ENCODE peak calls at places on chromosomes 3 and 15, in six cellular contexts. J, H, V, G, N and E are unnamed samples.

GRCh38 chr15:38225381-38225780 is 27.3 kb upstream of the SPRED1 start:
- DNase-seq in H (no peak), G (no peak), N (no peak), J (no peak), V (peak; percentile 30), E (no peak)

GRCh38 chr3:58210761-58211477 is at the start of gene DNASE1L3:
- DNase-seq in H (no peak), N (no peak), V (no peak), G (no peak), J (no peak), E (peak; percentile 34)

GRCh38 chr3:190265795-190266194 is 56.5 kb downstream of the CLDN1 start:
- DNase-seq in H (peak; percentile 23), N (no peak), J (no peak), V (no peak), G (no peak), E (peak; percentile 67)

GRCh38 chr3:172115059-172115458 is 75.7 kb downstream of the FNDC3B start:
- DNase-seq in J (no peak), G (no peak), V (no peak), N (no peak), H (no peak), E (no peak)

GRCh38 chr15:57611119-57611518 is 19.4 kb downstream of the MYZAP start:
- DNase-seq in V (no peak), J (no peak), N (no peak), G (no peak), H (no peak), E (no peak)

GRCh38 chr15:42084465-42085235 is 9.7 kb downstream of the PLA2G4D start:
- DNase-seq in J (peak; percentile 70), V (peak; percentile 86), G (peak; percentile 59), N (peak; percentile 74), H (peak; percentile 51), E (peak; percentile 46)

GRCh38 chr15:101204744-101205535 is 46.9 kb downstream of the CHSY1 start:
- DNase-seq in N (no peak), V (no peak), H (no peak), J (no peak), G (peak; percentile 36), E (peak; percentile 69)

GRCh38 chr3:75978686-75979085 is 193.3 kb upstream of the ZNF717 start:
- DNase-seq in H (no peak), G (no peak), N (no peak), J (no peak), V (no peak), E (no peak)

GRCh38 chr3:168616901-168617300 is 521.2 kb upstream of the GOLIM4 start:
- DNase-seq in G (no peak), H (no peak), J (no peak), N (no peak), V (no peak), E (no peak)

GRCh38 chr3:64457811-64458210 is 230.0 kb downstream of the ADAMTS9 start:
- DNase-seq in G (no peak), N (no peak), H (no peak), J (no peak), V (no peak), E (no peak)

GRCh38 chr3:112463250-112463649 is 36.0 kb downstream of the BTLA start:
- DNase-seq in J (no peak), H (no peak), V (no peak), N (no peak), G (peak; percentile 42), E (no peak)

GRCh38 chr15:51801391-51801835 is 28.0 kb upstream of the TMOD3 start:
- DNase-seq in G (peak; percentile 23), N (no peak), J (peak; percentile 24), H (no peak), V (peak; percentile 42), E (peak; percentile 11)

GRCh38 chr15:64251121-64251520 is 88.3 kb upstream of the PPIB start:
- DNase-seq in N (no peak), J (no peak), H (peak; percentile 12), V (peak; percentile 25), G (peak; percentile 37), E (no peak)

GRCh38 chr15:64017082-64017588 is 29.1 kb downstream of the DAPK2 start:
- DNase-seq in J (no peak), N (no peak), G (no peak), V (no peak), H (no peak), E (no peak)

GRCh38 chr15:40265355-40265754 is 17.5 kb downstream of the ANKRD63 start:
- DNase-seq in H (no peak), J (no peak), N (no peak), V (no peak), G (no peak), E (no peak)

GRCh38 chr3:67044295-67044694 is 46.2 kb downstream of the KBTBD8 start:
- DNase-seq in J (no peak), G (no peak), V (no peak), H (no peak), N (no peak), E (no peak)

GRCh38 chr3:182713743-182714517 is 79.4 kb upstream of the ATP11B start:
- DNase-seq in V (peak; percentile 70), H (peak; percentile 89), N (no peak), J (no peak), G (no peak), E (peak; percentile 82)

GRCh38 chr3:23806322-23807160 is 786 bp downstream of the UBE2E1 start:
- DNase-seq in J (peak; percentile 21), V (peak; percentile 68), G (peak; percentile 36), H (no peak), N (peak; percentile 49), E (peak; percentile 25)

GRCh38 chr15:63059075-63059474 is 16.5 kb downstream of the TPM1 start:
- DNase-seq in J (no peak), H (no peak), G (no peak), N (no peak), V (no peak), E (no peak)